ENCODE peak calls at places on chromosomes 6 and 20, in five cellular contexts. Y is neuronal stem cell, O is NCI-H2081, L is fibroblast of mammary gland, M is A172. X is an unnamed sample.

GRCh38 chr20:19932170-19932667 is 84.9 kb upstream of the NAA20 start:
- DNase-seq in L (peak), M (no peak), Y (no peak), O (no peak), X (no peak)

GRCh38 chr20:56414842-56415765 is 3.0 kb downstream of the CASS4 start:
- DNase-seq in O (no peak), Y (no peak), M (no peak), L (peak), X (no peak)

GRCh38 chr6:130724089-130724488 is 103.1 kb upstream of the SMLR1 start:
- DNase-seq in O (no peak), L (no peak), M (no peak), Y (no peak), X (no peak)

GRCh38 chr6:43695078-43695966 is 7.7 kb upstream of the MRPS18A start:
- DNase-seq in L (no peak), Y (no peak), M (no peak), O (peak), X (no peak)

GRCh38 chr20:58944610-58945009 is 36.4 kb upstream of the NELFCD start:
- DNase-seq in M (no peak), Y (no peak), O (no peak), L (no peak), X (no peak)

GRCh38 chr6:20325641-20326421 is 75.8 kb upstream of the E2F3 start:
- DNase-seq in Y (no peak), M (no peak), O (no peak), L (no peak), X (no peak)

GRCh38 chr6:117933471-117933870 is 26.4 kb downstream of the SLC35F1 start:
- DNase-seq in Y (no peak), L (no peak), O (no peak), M (no peak), X (no peak)

GRCh38 chr20:61587036-61587435 is 335.0 kb downstream of the CDH4 start:
- DNase-seq in Y (no peak), M (no peak), O (no peak), L (no peak), X (no peak)

GRCh38 chr6:150627601-150628012 is 27.9 kb downstream of the PLEKHG1 start:
- DNase-seq in M (no peak), O (no peak), L (peak), Y (no peak), X (no peak)

GRCh38 chr20:51221103-51221502 is 198.2 kb upstream of the KCNG1 start:
- DNase-seq in O (no peak), Y (no peak), M (no peak), L (no peak), X (no peak)

GRCh38 chr6:12993283-12993898 is 276.8 kb downstream of the PHACTR1 start:
- DNase-seq in O (no peak), M (no peak), L (no peak), Y (no peak), X (no peak)

GRCh38 chr6:25635886-25636317 is 16.1 kb upstream of the SCGN start:
- DNase-seq in L (no peak), Y (peak), M (no peak), O (no peak), X (no peak)

GRCh38 chr20:23566199-23566932 is 1.9 kb downstream of the CST9L start:
- DNase-seq in M (no peak), Y (no peak), L (no peak), O (no peak), X (no peak)

GRCh38 chr6:38750968-38751615 is 36.0 kb downstream of the DNAH8 start:
- DNase-seq in O (no peak), M (no peak), L (no peak), Y (no peak), X (no peak)

GRCh38 chr6:67458265-67458664 is 1176.8 kb upstream of the ADGRB3 start:
- DNase-seq in L (no peak), Y (no peak), M (no peak), O (no peak), X (no peak)

GRCh38 chr6:112163295-112164257 is 76.2 kb downstream of the FAM229B start:
- DNase-seq in M (peak), Y (peak), L (peak), O (peak), X (peak)

GRCh38 chr6:26223677-26224546 is 136.7 kb downstream of the HFE start:
- DNase-seq in Y (peak), L (peak), O (peak), M (peak), X (no peak)

GRCh38 chr6:149636116-149636515 is 12.4 kb downstream of the KATNA1 start:
- DNase-seq in M (peak), Y (no peak), O (no peak), L (peak), X (no peak)

GRCh38 chr6:7921071-7921470 is 10.5 kb upstream of the TXNDC5 start:
- DNase-seq in M (no peak), Y (no peak), O (no peak), L (no peak), X (no peak)

GRCh38 chr6:25899580-25900408 is 25.8 kb upstream of the SLC17A3 start:
- DNase-seq in L (peak), O (no peak), M (no peak), Y (no peak), X (no peak)

GRCh38 chr20:14197097-14197496 is 140.3 kb downstream of the FLRT3 start:
- DNase-seq in Y (no peak), M (peak), L (peak), O (no peak), X (no peak)

GRCh38 chr6:145731432-145731831 is 3.9 kb downstream of the EPM2A start:
- DNase-seq in Y (no peak), L (peak), O (no peak), M (no peak), X (no peak)

GRCh38 chr6:75217203-75217602 is 11.3 kb upstream of the COL12A1 start:
- DNase-seq in L (peak), O (no peak), M (peak), Y (no peak), X (no peak)

GRCh38 chr6:24240943-24241342 is 114.9 kb downstream of the NRSN1 start:
- DNase-seq in O (no peak), L (no peak), M (no peak), Y (no peak), X (no peak)

GRCh38 chr6:111423055-111423633 is 59.9 kb downstream of the REV3L start:
- DNase-seq in Y (no peak), M (no peak), L (peak), O (no peak), X (no peak)

GRCh38 chr20:3711418-3712043 is 869 bp downstream of the SIGLEC1 start:
- DNase-seq in Y (no peak), M (no peak), O (no peak), L (no peak), X (no peak)

GRCh38 chr6:135347887-135348286 is 149.7 kb downstream of the AHI1 start:
- DNase-seq in Y (no peak), O (no peak), M (no peak), L (no peak), X (no peak)

GRCh38 chr20:50594591-50595432 is 84.6 kb downstream of the PTPN1 start:
- DNase-seq in Y (no peak), L (no peak), O (no peak), M (no peak), X (no peak)

GRCh38 chr6:16388488-16388887 is 150.1 kb downstream of the GMPR start:
- DNase-seq in M (peak), O (no peak), L (no peak), Y (no peak), X (no peak)

GRCh38 chr20:62365814-62366369 is 1.2 kb downstream of the LAMA5 start:
- DNase-seq in Y (no peak), O (no peak), M (peak), L (no peak), X (no peak)

GRCh38 chr6:41280658-41281057 is 5.8 kb downstream of the TREM1 start:
- DNase-seq in O (no peak), Y (no peak), L (no peak), M (no peak), X (no peak)

GRCh38 chr6:132445201-132445951 is 44.1 kb upstream of the MOXD1 start:
- DNase-seq in M (peak), L (peak), Y (no peak), O (no peak), X (no peak)

GRCh38 chr6:150975136-150975535 is 109.6 kb downstream of the MTHFD1L start:
- DNase-seq in M (no peak), O (no peak), L (no peak), Y (no peak), X (no peak)

GRCh38 chr6:79436232-79436631 is 101.0 kb downstream of the LCA5 start:
- DNase-seq in Y (no peak), L (no peak), O (no peak), M (no peak), X (no peak)

GRCh38 chr20:22887796-22888195 is 147.3 kb upstream of the SSTR4 start:
- DNase-seq in L (no peak), M (no peak), O (no peak), Y (no peak), X (no peak)

GRCh38 chr20:19453369-19453768 is 240.9 kb downstream of the SLC24A3 start:
- DNase-seq in L (no peak), Y (no peak), M (no peak), O (no peak), X (no peak)

GRCh38 chr20:64062276-64062595 is 762 bp upstream of the TCEA2 start:
- DNase-seq in L (no peak), M (no peak), Y (no peak), O (no peak), X (no peak)

GRCh38 chr6:41576667-41577066 is 30.5 kb downstream of the FOXP4 start:
- DNase-seq in Y (no peak), O (no peak), L (no peak), M (no peak), X (no peak)

X was measured in iPS DF 6.9.